ENCODE peak calls at places on chromosome 11, in nine cellular contexts. S is BE2C, T is foreskin fibroblast, W is cardiac muscle cell, I is MM.1S, X is testis, R is AG04449, Z is cardiac fibroblast, N is astrocyte of the spinal cord. V is an unnamed sample.

GRCh38 chr11:119614227-119615002 is 114.6 kb downstream of the NECTIN1 start:
- DNase-seq in S (no peak), Z (no peak), T (no peak), W (no peak), N (no peak), X (no peak), R (no peak), I (no peak), V (no peak)

GRCh38 chr11:12121504-12121903 is 11.1 kb downstream of the MICAL2 start:
- DNase-seq in S (no peak), W (no peak), N (no peak), T (no peak), I (no peak), Z (no peak), R (no peak), X (no peak), V (no peak)

GRCh38 chr11:17673951-17674350 is 45.4 kb upstream of the MYOD1 start:
- DNase-seq in Z (no peak), I (no peak), S (no peak), W (no peak), T (no peak), X (no peak), R (no peak), N (peak), V (no peak)

GRCh38 chr11:33634291-33634834 is 66.3 kb downstream of the C11orf91 start:
- DNase-seq in R (no peak), N (peak), W (no peak), T (peak), I (no peak), X (no peak), S (no peak), Z (no peak), V (peak)

GRCh38 chr11:122808494-122808893 is 29.8 kb upstream of the CRTAM start:
- DNase-seq in S (no peak), Z (peak), I (no peak), W (no peak), T (peak), X (peak), R (no peak), N (peak), V (peak)

GRCh38 chr11:63763506-63764200 is 4.9 kb downstream of the ZFTA start:
- DNase-seq in W (peak), N (peak), S (no peak), R (no peak), T (no peak), I (no peak), X (no peak), Z (no peak), V (no peak)

GRCh38 chr11:102599642-102600261 is 25.4 kb downstream of the MMP20 start:
- DNase-seq in Z (peak), S (no peak), I (no peak), X (no peak), R (peak), T (peak), W (no peak), N (peak), V (peak)

GRCh38 chr11:117438371-117439000 is 110.8 kb downstream of the CEP164 start:
- DNase-seq in S (no peak), I (no peak), X (no peak), T (no peak), R (no peak), Z (peak), W (no peak), N (no peak), V (no peak)

GRCh38 chr11:118530683-118531596 is at the start of gene TMEM25:
- DNase-seq in S (peak), X (peak), N (peak), T (peak), Z (peak), W (peak), I (peak), R (no peak), V (peak)

GRCh38 chr11:117045196-117045595 is 53.0 kb downstream of the SIK3 start:
- DNase-seq in S (no peak), Z (peak), W (peak), T (peak), N (peak), R (no peak), X (no peak), I (no peak), V (peak)

GRCh38 chr11:62372871-62373270 is 35.6 kb downstream of the ASRGL1 start:
- DNase-seq in S (no peak), W (no peak), Z (no peak), X (no peak), N (no peak), T (no peak), I (peak), R (no peak), V (no peak)

GRCh38 chr11:33643167-33643817 is 57.3 kb downstream of the C11orf91 start:
- DNase-seq in X (no peak), N (no peak), Z (no peak), T (no peak), R (no peak), I (no peak), W (no peak), S (no peak), V (no peak)

GRCh38 chr11:783581-784015 is 6.3 kb downstream of the CEND1 start:
- DNase-seq in R (peak), Z (peak), S (peak), T (peak), X (peak), N (peak), I (no peak), W (peak), V (peak)

GRCh38 chr11:123180166-123180565 is 14.9 kb downstream of the CLMP start:
- DNase-seq in I (no peak), X (no peak), N (no peak), T (peak), R (no peak), S (no peak), Z (peak), W (no peak), V (peak)

GRCh38 chr11:119054418-119054817 is 2.6 kb downstream of the HYOU1 start:
- DNase-seq in W (no peak), S (no peak), T (no peak), N (no peak), R (no peak), I (no peak), Z (no peak), X (no peak), V (no peak)

GRCh38 chr11:62025429-62026105 is 58.1 kb upstream of the FTH1 start:
- DNase-seq in Z (peak), T (peak), N (peak), S (no peak), R (peak), X (peak), I (peak), W (no peak), V (peak)

GRCh38 chr11:2580061-2580421 is 119.8 kb downstream of the KCNQ1OT1 start:
- DNase-seq in N (no peak), X (no peak), W (no peak), R (no peak), Z (no peak), S (peak), T (no peak), I (no peak), V (no peak)

GRCh38 chr11:111441443-111441842 is 62.4 kb upstream of the POU2AF1 start:
- DNase-seq in W (no peak), I (no peak), S (no peak), X (no peak), R (no peak), T (peak), Z (no peak), N (peak), V (peak)

GRCh38 chr11:2980168-2980840 is 11.8 kb downstream of the NAP1L4 start:
- DNase-seq in R (no peak), I (no peak), Z (no peak), S (no peak), T (no peak), N (no peak), X (no peak), W (no peak), V (no peak)

GRCh38 chr11:34180045-34180813 is 74.8 kb downstream of the NAT10 start:
- DNase-seq in N (no peak), Z (no peak), S (no peak), T (no peak), W (no peak), I (no peak), X (no peak), R (no peak), V (no peak)

GRCh38 chr11:61833478-61833877 is 5.4 kb downstream of the FADS2 start:
- DNase-seq in T (no peak), W (no peak), Z (no peak), N (no peak), S (no peak), X (no peak), R (no peak), I (no peak), V (no peak)

GRCh38 chr11:28566643-28567042 is 458.5 kb downstream of the METTL15 start:
- DNase-seq in R (peak), X (peak), N (peak), T (peak), W (peak), I (no peak), S (peak), Z (peak), V (peak)

GRCh38 chr11:115676768-115677167 is 172.6 kb upstream of the CADM1 start:
- DNase-seq in N (peak), I (no peak), X (no peak), W (no peak), S (no peak), Z (peak), T (peak), R (no peak), V (peak)

GRCh38 chr11:32982626-32983025 is 33.1 kb upstream of the DEPDC7 start:
- DNase-seq in R (no peak), Z (no peak), X (no peak), S (no peak), T (no peak), N (no peak), W (no peak), I (no peak), V (no peak)

GRCh38 chr11:3140291-3140603 is 24.9 kb downstream of the OSBPL5 start:
- DNase-seq in I (no peak), X (no peak), W (no peak), Z (no peak), T (no peak), R (no peak), S (no peak), N (no peak), V (no peak)

GRCh38 chr11:123065634-123066033 is 3.7 kb upstream of the HSPA8 start:
- DNase-seq in N (peak), R (no peak), W (no peak), S (no peak), Z (peak), I (no peak), T (no peak), X (no peak), V (peak)

GRCh38 chr11:96122601-96123044 is 198.7 kb upstream of the MTMR2 start:
- DNase-seq in N (peak), R (peak), X (no peak), T (no peak), I (no peak), W (no peak), S (no peak), Z (no peak), V (peak)

GRCh38 chr11:35981581-35981980 is 37.7 kb downstream of the LDLRAD3 start:
- DNase-seq in S (no peak), W (no peak), T (no peak), I (no peak), R (no peak), X (no peak), N (no peak), Z (peak), V (no peak)

GRCh38 chr11:80204021-80204420 is 763.2 kb upstream of the TENM4 start:
- DNase-seq in N (peak), X (no peak), R (no peak), T (no peak), Z (no peak), S (no peak), W (no peak), I (no peak), V (peak)

GRCh38 chr11:6303657-6304056 is 16.6 kb downstream of the CAVIN3 start:
- DNase-seq in Z (no peak), S (no peak), W (peak), N (no peak), R (no peak), I (no peak), T (no peak), X (no peak), V (no peak)

GRCh38 chr11:86067230-86068137 is 1.4 kb downstream of the PICALM start:
- DNase-seq in N (no peak), X (no peak), S (no peak), R (no peak), T (no peak), I (peak), Z (no peak), W (peak), V (peak)

GRCh38 chr11:70860855-70861254 is 391.5 kb downstream of the SHANK2 start:
- DNase-seq in R (no peak), N (no peak), W (no peak), T (no peak), I (no peak), S (no peak), X (no peak), Z (no peak), V (no peak)

GRCh38 chr11:124807660-124808270 is 7.6 kb upstream of the MSANTD2 start:
- DNase-seq in Z (no peak), N (no peak), X (no peak), W (peak), S (no peak), T (no peak), R (no peak), I (no peak), V (no peak)

GRCh38 chr11:33695051-33695566 is 5.5 kb downstream of the C11orf91 start:
- DNase-seq in S (no peak), R (no peak), I (no peak), T (no peak), Z (no peak), W (no peak), X (no peak), N (no peak), V (no peak)

GRCh38 chr11:129533395-129533794 is 157.7 kb downstream of the BARX2 start:
- DNase-seq in W (no peak), Z (no peak), S (no peak), T (no peak), X (no peak), I (no peak), R (no peak), N (no peak), V (no peak)

GRCh38 chr11:43582837-43583462 is 97.6 kb upstream of the HSD17B12 start:
- DNase-seq in S (no peak), N (no peak), Z (no peak), X (no peak), I (no peak), T (no peak), W (peak), R (no peak), V (no peak)

GRCh38 chr11:6992457-6993431 is 27.4 kb downstream of the ZNF214 start:
- DNase-seq in X (no peak), R (peak), N (peak), W (no peak), S (no peak), I (no peak), T (peak), Z (peak), V (peak)

GRCh38 chr11:57251491-57252104 is 14.5 kb upstream of the APLNR start:
- DNase-seq in S (no peak), N (peak), W (peak), X (peak), R (no peak), I (no peak), T (peak), Z (peak), V (peak)

GRCh38 chr11:57248780-57249383 is 11.8 kb upstream of the APLNR start:
- DNase-seq in Z (peak), X (peak), S (peak), R (no peak), I (peak), N (peak), T (peak), W (peak), V (peak)

GRCh38 chr11:57251037-57251436 is 14.0 kb upstream of the APLNR start:
- DNase-seq in W (no peak), N (no peak), S (no peak), R (no peak), Z (no peak), X (peak), I (no peak), T (no peak), V (no peak)

GRCh38 chr11:57244911-57245310 is 7.9 kb upstream of the APLNR start:
- DNase-seq in W (no peak), T (no peak), R (no peak), S (peak), X (no peak), Z (no peak), N (no peak), I (no peak), V (no peak)

DNA sequence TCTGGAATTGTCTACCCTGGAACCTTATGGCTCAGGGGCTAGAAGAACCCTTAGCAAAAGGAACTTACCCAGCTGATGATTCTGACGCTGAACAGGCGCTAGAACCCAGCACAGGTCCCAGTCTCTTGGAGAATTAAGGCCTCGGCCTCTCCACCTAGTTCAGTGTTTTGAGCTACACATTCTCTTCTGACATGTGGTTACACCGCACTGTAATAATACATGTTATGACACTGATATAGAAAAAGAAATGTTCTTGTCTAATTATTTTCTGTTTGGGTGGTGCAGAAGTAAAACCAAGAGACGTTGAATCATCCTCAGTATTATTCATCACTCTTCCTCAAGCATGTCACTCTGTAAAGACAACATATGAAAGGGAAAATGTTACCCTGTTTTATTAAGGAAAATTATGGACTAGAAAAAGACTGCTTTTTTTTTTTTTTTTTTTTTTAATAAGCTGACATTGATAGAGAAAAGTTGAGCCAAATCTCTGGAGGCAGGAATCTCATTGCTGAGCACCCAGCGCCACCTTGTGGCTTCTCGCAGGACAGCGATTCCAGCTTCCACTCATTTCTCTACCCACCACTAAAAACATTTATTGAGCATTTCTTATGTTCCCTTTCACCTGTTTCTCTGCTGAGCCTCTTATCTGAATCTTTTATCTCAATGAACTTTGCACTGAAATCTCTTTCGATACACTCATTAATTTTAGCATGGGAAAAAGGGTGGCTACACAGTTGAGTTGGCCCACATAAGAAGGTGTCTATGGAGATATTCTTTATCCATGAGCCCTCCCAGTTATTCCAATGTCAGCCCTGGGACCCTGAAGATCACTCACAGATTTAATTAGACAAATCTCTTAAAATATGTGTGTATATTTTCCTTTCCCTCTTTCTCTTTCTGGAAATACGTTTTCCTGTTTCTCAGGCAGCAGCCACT is 12.6 kb upstream of the APLNR start:
- DNase-seq in S (peak), X (peak), Z (peak), N (peak), W (peak), R (no peak), T (peak), I (peak), V (peak)
- H3K4me3 ChIP-seq in S (no peak), X (no peak), Z (no peak), N (no peak), W (no peak), R (no peak), T (no peak), I (no peak), V (no peak)

GRCh38 chr11:44955019-44955738 is 4.5 kb upstream of the TP53I11 start:
- DNase-seq in N (peak), I (no peak), R (peak), W (no peak), Z (peak), X (peak), T (peak), S (peak), V (peak)

GRCh38 chr11:44958165-44958564 is 7.5 kb upstream of the TP53I11 start:
- DNase-seq in N (no peak), I (no peak), S (no peak), T (no peak), R (no peak), Z (no peak), X (no peak), W (no peak), V (no peak)

GRCh38 chr11:44959064-44959463 is 8.4 kb upstream of the TP53I11 start:
- DNase-seq in I (no peak), Z (no peak), R (no peak), S (no peak), N (no peak), X (no peak), W (no peak), T (no peak), V (no peak)

GRCh38 chr11:44954051-44954906 is 3.6 kb upstream of the TP53I11 start:
- DNase-seq in X (no peak), Z (no peak), I (no peak), N (no peak), T (no peak), S (no peak), W (no peak), R (no peak), V (no peak)

DNA sequence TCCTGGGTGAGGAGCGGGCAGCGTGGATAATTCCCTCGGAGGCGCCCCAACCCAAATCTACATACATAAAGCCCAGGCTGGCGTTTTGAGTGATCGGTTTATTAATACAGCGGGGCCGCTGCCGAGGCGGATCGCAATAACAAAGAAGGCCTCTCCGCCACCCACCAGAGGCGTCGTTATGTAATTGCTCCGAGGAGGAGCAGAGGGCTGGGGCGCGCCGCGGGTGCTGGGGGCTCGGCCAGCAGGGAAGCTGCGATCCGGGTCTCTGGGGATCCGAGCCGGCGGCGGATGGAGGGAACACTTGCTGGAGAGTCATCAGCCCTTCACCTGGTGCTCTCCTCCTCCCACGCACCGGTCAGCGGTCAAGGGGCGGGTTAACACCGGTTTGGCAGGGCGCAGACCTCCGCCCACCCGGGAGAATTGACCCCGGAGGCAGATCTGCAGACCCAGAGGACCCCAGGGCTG is 6.4 kb upstream of the TP53I11 start:
- DNase-seq in N (no peak), R (no peak), T (no peak), W (peak), Z (no peak), I (no peak), S (no peak), X (peak), V (no peak)
- H3K4me3 ChIP-seq in N (no peak), R (no peak), T (no peak), W (no peak), Z (no peak), I (no peak), S (no peak), X (no peak), V (no peak)

GRCh38 chr11:65915821-65916251 is 3.0 kb downstream of the C11orf68 start:
- DNase-seq in W (no peak), R (peak), S (peak), Z (peak), I (no peak), T (peak), X (peak), N (peak), V (peak)
- H3K4me3 ChIP-seq in W (no peak), R (peak), S (no peak), Z (peak), I (no peak), T (peak), X (no peak), N (peak), V (peak)

DNA sequence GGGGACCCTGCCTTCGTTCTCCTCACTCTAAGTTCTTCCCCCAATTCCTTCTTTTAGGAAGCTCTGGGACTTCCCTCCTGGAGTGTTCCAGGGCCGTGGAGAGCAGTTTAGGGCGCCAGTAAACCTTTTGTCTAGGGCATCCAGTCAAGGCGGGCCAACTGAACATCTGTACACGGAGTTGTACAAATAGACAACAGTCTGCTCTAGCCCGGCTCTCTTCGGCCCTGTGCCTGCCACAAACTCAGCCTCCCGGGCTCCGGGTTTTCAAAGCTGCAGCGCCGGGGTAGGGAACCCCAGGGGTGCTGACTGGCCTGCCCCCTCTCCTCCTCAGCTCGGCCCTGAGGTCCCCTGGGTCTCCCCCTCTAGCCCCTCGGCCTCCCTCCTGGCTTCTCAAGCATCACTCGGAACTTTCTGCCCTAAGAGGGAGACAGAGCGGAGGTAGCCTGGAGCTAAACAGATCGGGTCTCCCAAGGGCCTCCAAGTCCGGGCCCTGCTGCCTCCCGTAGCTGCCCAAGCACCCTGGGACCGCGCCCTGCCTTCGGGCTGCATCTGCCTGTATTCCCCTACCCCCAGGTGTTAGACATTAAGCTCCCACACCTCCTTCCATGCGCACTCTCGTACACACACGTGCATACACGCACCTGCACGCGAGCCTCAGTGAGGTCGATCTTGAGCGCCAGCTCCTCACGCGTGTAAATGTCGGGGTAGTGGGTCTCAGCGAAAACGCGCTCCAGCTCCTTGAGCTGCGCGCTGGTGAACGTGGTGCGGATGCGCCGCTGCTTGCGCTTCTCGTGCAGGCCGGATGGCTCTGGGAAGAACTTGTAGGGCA is 3.3 kb downstream of the PHOX2A start:
- DNase-seq in W (peak), Z (no peak), R (no peak), S (peak), I (no peak), T (no peak), N (no peak), X (no peak), V (peak)
- H3K4me3 ChIP-seq in W (no peak), Z (no peak), R (peak), S (peak), I (no peak), T (no peak), N (no peak), X (no peak), V (no peak)